ENCODE peak calls at places on chromosomes 12 and 14, in nine cellular contexts. X is cardiac fibroblast, G is endothelial cell of umbilical vein, V is body of pancreas, C is MCF 10A, O is GM23338, E is AG10803, J is lower lobe of right lung, W is astrocyte. Q is an unnamed sample.

GRCh38 chr12:55929306-55929791 is 1.6 kb upstream of the DGKA start:
- DNase-seq in V (peak), E (no peak), C (no peak), W (no peak), O (no peak), J (no peak), X (no peak), G (no peak), Q (peak)

GRCh38 chr12:46983393-46983793 is 96.0 kb upstream of the PCED1B start:
- DNase-seq in O (no peak), J (no peak), G (no peak), W (no peak), C (no peak), E (no peak), X (no peak), V (no peak), Q (no peak)

GRCh38 chr12:50057000-50057841 is at the start of gene ASIC1:
- DNase-seq in J (peak), V (peak), W (peak), O (peak), G (peak), E (peak), X (peak), C (peak), Q (peak)

GRCh38 chr12:47281667-47282171 is 202.0 kb upstream of the AMIGO2 start:
- DNase-seq in E (no peak), J (no peak), C (no peak), G (no peak), O (no peak), W (peak), X (peak), V (no peak), Q (no peak)

GRCh38 chr12:104243551-104243950 is 28.0 kb downstream of the TXNRD1 start:
- DNase-seq in O (no peak), V (no peak), W (peak), X (no peak), E (peak), G (no peak), C (no peak), J (no peak), Q (no peak)

GRCh38 chr12:67826148-67826547 is 163.1 kb upstream of the IFNG-AS1 start:
- DNase-seq in J (no peak), O (no peak), G (no peak), X (no peak), V (no peak), C (no peak), W (peak), E (peak), Q (no peak)

GRCh38 chr12:78402366-78403134 is 462.0 kb upstream of the SYT1 start:
- DNase-seq in E (peak), J (no peak), G (no peak), W (peak), C (no peak), V (no peak), O (no peak), X (no peak), Q (no peak)

GRCh38 chr12:93772003-93772402 is 94.8 kb downstream of the CRADD start:
- DNase-seq in W (no peak), C (no peak), O (no peak), V (no peak), E (no peak), J (no peak), G (no peak), X (no peak), Q (no peak)

GRCh38 chr14:76117789-76118188 is 33.9 kb upstream of the GPATCH2L start:
- DNase-seq in G (no peak), X (no peak), O (no peak), V (no peak), E (no peak), C (no peak), J (no peak), W (no peak), Q (no peak)

GRCh38 chr12:122979001-122979907 is 1.2 kb upstream of the ARL6IP4 start:
- DNase-seq in E (no peak), O (peak), J (no peak), G (no peak), X (no peak), C (no peak), V (no peak), W (no peak), Q (no peak)

GRCh38 chr14:101669629-101670028 is 91.9 kb upstream of the PPP2R5C start:
- DNase-seq in C (no peak), W (no peak), J (no peak), G (no peak), O (no peak), V (no peak), X (no peak), E (no peak), Q (no peak)

GRCh38 chr14:101666264-101666663 is 95.2 kb upstream of the PPP2R5C start:
- DNase-seq in G (no peak), J (no peak), X (no peak), V (no peak), C (no peak), W (no peak), O (no peak), E (no peak), Q (no peak)

GRCh38 chr14:101665478-101666078 is 95.9 kb upstream of the PPP2R5C start:
- DNase-seq in W (peak), O (peak), C (peak), X (peak), V (peak), J (no peak), E (peak), G (peak), Q (peak)
- TF ChIP-seq CTCF in W (peak), O (peak), C (peak), X (peak), V (peak), J (peak), E (peak), G (peak), Q (no peak)

DNA sequence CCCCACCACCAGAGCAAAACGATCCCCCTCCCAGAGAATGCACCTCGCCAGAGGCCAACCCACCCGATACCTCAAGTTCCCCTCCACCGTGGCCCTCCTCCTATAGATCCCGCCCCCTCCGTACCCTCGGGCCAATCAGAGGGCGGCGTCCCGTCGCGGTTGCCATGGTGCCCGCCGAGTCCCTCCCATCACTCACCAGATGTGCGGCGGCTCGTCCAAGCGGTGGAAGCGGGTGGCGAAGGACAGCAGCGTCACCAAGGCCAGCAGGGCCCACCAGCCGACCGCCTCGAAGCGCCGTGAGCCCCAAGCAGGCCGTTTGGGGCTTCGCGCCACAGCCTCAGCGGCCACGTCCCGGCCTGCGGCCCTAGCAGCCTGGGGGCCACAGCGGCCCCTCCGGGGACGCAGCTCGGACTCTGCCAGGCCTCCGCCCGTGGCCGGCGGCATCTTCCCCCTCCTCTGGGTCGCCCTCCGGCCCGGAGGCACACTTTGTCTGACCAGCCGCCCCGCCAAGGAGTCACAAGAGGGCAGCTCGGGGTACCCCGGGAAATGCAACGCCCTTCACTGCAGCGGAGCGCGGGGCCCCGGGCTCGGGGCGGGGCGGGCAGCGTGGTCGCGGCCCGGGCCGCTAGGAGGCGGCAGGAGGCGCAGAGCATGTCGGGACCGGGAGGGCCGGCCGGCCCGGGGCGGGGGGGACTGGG is at the start of gene POMT2:
- DNase-seq in X (peak), O (peak), G (peak), W (peak), C (peak), J (peak), E (peak), V (peak), Q (peak)
- TF ChIP-seq CTCF in X (no peak), O (peak), G (peak), W (no peak), C (peak), J (peak), E (no peak), V (peak), Q (no peak)

GRCh38 chr14:102822311-102822863 is 45.1 kb downstream of the TRAF3 start:
- DNase-seq in C (no peak), X (peak), W (no peak), O (no peak), E (no peak), J (no peak), V (no peak), G (peak), Q (no peak)

GRCh38 chr14:102819790-102820330 is 42.6 kb downstream of the TRAF3 start:
- DNase-seq in X (no peak), C (no peak), J (no peak), V (no peak), E (no peak), G (no peak), O (no peak), W (no peak), Q (no peak)

GRCh38 chr14:102819176-102819628 is 42.0 kb downstream of the TRAF3 start:
- DNase-seq in E (peak), G (no peak), J (no peak), C (no peak), W (no peak), V (peak), X (no peak), O (no peak), Q (peak)

GRCh38 chr14:102823546-102823945 is 46.3 kb downstream of the TRAF3 start:
- DNase-seq in V (no peak), X (no peak), J (no peak), W (no peak), G (no peak), C (no peak), O (no peak), E (no peak), Q (no peak)

GRCh38 chr14:102821252-102821651 is 44.0 kb downstream of the TRAF3 start:
- DNase-seq in J (no peak), E (no peak), W (no peak), O (no peak), G (no peak), V (no peak), C (no peak), X (no peak), Q (no peak)
- TF ChIP-seq CTCF in J (no peak), E (no peak), W (no peak), O (no peak), G (no peak), V (no peak), C (no peak), X (no peak), Q (no peak)

GRCh38 chr12:39443704-39444234 is 849 bp upstream of the KIF21A start:
- DNase-seq in G (no peak), E (peak), V (no peak), W (no peak), J (no peak), C (no peak), X (peak), O (no peak), Q (no peak)

GRCh38 chr12:39441189-39441962 is 1.5 kb downstream of the KIF21A start:
- DNase-seq in J (no peak), E (no peak), O (no peak), G (no peak), X (no peak), W (no peak), C (no peak), V (no peak), Q (peak)

GRCh38 chr12:39440781-39441180 is 2.1 kb downstream of the KIF21A start:
- DNase-seq in V (no peak), O (no peak), X (no peak), J (no peak), W (no peak), G (no peak), E (no peak), C (no peak), Q (no peak)

GRCh38 chr12:39441963-39442894 is 691 bp downstream of the KIF21A start:
- DNase-seq in C (peak), V (peak), J (peak), X (peak), E (peak), O (peak), W (peak), G (peak), Q (peak)

DNA sequence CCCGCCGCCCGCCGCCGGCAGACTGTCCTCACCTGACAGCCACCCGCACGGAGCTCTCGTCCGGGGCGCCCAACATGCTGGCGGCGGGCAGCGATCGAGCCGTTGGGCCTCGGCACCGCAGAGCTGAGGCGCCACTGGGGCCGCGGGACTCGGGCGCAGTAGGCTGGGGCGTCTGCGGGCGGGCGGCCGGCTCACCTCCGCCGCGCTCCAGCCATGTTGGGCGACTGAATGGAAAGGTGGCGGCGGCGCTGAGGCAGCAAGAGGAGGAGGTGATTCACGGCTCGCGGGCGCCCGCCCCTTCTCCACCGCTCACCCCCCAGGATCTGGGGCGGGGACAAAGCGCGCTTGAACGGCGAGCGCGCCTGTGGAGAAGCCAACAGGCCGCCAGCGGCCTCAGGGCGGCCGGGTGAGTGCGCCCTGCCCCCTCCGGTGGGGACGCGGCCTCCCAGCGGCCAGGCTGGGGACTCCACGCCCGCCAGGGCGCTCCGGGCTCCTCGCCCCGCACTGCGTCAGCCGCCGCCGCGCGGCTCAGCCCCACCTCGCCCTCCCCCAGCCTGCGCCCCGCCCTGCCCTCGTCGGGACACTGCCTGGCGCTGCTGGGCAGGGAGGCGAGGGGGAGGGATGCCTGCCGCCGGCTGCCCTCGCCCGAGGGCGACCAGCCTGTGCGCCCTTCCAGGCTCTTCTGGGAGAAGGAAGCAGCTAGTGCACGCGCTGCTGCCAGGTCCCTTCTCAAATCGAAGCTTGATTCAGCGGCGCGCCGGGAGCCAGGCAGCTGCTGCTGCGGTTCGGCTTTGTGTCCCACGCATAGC is at the start of gene KIF21A:
- DNase-seq in X (peak), J (peak), W (peak), E (peak), C (peak), O (peak), G (peak), V (peak), Q (peak)
- TF ChIP-seq CTCF in X (no peak), J (peak), W (no peak), E (peak), C (peak), O (no peak), G (peak), V (peak), Q (no peak)

GRCh38 chr12:26123482-26123980 is 1.3 kb downstream of the BHLHE41 start:
- DNase-seq in W (no peak), G (peak), O (no peak), C (no peak), V (no peak), X (no peak), E (no peak), J (no peak), Q (peak)

GRCh38 chr12:26120561-26121274 is 4.1 kb downstream of the BHLHE41 start:
- DNase-seq in W (peak), C (no peak), V (no peak), J (no peak), E (no peak), G (no peak), X (no peak), O (no peak), Q (no peak)

GRCh38 chr12:26121323-26121740 is 3.5 kb downstream of the BHLHE41 start:
- DNase-seq in V (no peak), G (no peak), W (no peak), C (no peak), J (no peak), X (no peak), E (no peak), O (peak), Q (no peak)

GRCh38 chr12:26122681-26123481 is 2.0 kb downstream of the BHLHE41 start:
- DNase-seq in W (peak), C (peak), G (peak), J (peak), E (peak), V (peak), O (peak), X (peak), Q (peak)

DNA sequence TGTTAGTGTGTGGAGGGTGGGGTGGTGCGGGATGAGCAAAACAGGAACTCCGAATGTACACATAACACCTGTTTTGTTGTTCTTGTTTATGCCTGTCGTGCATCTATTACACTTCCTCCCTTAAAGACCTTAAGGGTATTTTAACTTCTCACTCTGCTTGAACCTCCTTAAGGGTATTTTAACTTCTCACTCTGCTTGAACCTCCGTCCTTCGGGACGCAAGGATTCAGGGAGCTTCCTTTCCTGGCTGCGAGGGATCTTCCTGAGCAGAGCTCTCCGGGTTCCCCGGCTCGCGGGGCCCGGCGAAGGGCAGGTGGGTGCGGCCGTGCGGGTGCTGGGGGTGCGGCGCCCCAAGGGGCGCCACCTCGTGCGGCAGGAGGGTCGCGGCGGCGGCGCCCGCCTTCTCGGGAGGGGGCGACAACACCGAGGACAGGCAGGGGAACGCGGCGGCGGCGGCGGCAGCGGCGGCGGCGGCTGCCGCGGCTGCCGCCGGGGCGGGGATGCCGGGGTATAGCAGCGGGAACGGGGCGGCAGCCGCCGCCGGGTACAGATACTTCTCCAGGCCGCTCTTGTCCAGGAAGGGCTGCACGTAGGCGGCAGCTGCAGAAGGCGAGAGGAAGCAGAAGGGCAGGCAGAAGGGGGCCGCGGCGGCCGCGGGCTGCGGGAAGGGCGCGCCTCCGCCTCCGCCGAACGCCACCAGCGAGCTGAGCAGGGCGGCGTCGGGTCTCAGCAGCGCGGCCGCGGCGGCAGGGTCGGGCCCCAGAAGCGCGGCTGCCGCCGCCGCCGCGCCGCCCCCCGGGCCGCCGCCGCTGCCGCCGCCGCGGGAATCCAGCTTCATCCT is 2.8 kb downstream of the BHLHE41 start:
- DNase-seq in O (peak), X (peak), C (peak), V (peak), G (peak), E (peak), J (peak), W (no peak), Q (peak)
- TF ChIP-seq CTCF in O (no peak), X (no peak), C (no peak), V (peak), G (no peak), E (no peak), J (no peak), W (no peak), Q (no peak)

GRCh38 chr12:54415223-54415929 is 3.7 kb downstream of the ITGA5 start:
- DNase-seq in W (no peak), G (peak), J (no peak), C (no peak), X (no peak), E (no peak), O (no peak), V (peak), Q (no peak)
- TF ChIP-seq CTCF in W (no peak), G (no peak), J (no peak), C (no peak), X (no peak), E (no peak), O (no peak), V (no peak), Q (no peak)

DNA sequence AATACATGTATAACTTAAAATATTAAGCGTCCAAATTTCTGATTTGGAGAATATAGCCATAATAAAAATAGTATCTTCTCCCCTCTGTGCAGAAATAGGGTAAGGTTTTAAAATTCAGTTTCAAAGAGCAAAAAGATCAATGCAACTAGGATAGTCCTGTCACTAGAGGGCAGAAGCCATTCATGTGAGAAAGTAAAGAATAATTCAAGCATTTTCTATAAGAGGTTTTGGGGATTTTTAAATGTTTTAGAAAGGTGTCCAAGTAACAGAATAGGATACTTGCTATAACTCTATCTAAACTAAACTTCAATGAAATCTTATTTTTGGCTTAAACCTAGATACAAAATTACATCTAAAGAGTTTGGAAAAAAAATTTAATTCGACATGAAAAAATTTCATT is 50.3 kb downstream of the ADAMTS20 start:
- DNase-seq in J (no peak), G (peak), X (peak), C (peak), W (peak), O (peak), V (no peak), E (peak), Q (peak)
- TF ChIP-seq CTCF in J (no peak), G (peak), X (peak), C (peak), W (peak), O (peak), V (no peak), E (peak), Q (no peak)

GRCh38 chr12:7434670-7435069 is 9.3 kb downstream of the CD163L1 start:
- DNase-seq in W (no peak), C (no peak), G (no peak), X (no peak), J (no peak), O (no peak), E (no peak), V (no peak), Q (no peak)

GRCh38 chr12:7441216-7441615 is 2.7 kb downstream of the CD163L1 start:
- DNase-seq in V (no peak), E (peak), G (no peak), X (no peak), W (peak), J (no peak), O (no peak), C (no peak), Q (no peak)

GRCh38 chr12:7444076-7444475 is at the start of gene CD163L1:
- DNase-seq in W (no peak), E (no peak), X (no peak), G (peak), V (no peak), C (no peak), O (no peak), J (no peak), Q (no peak)

GRCh38 chr12:7444537-7444936 is 584 bp upstream of the CD163L1 start:
- DNase-seq in E (no peak), G (no peak), J (no peak), O (no peak), V (no peak), C (no peak), X (no peak), W (no peak), Q (no peak)

GRCh38 chr12:7439579-7440505 is 4.1 kb downstream of the CD163L1 start:
- DNase-seq in W (peak), J (peak), C (no peak), X (peak), O (peak), G (peak), V (peak), E (peak), Q (peak)
- TF ChIP-seq CTCF in W (no peak), J (no peak), C (no peak), X (no peak), O (peak), G (peak), V (no peak), E (no peak), Q (no peak)

GRCh38 chr14:22164616-22165015 is 424.4 kb downstream of the DAD1 start:
- DNase-seq in X (no peak), V (no peak), E (no peak), J (no peak), O (no peak), G (peak), C (no peak), W (no peak), Q (no peak)

GRCh38 chr14:22163051-22163450 is 426.0 kb downstream of the DAD1 start:
- DNase-seq in V (no peak), J (no peak), C (peak), W (no peak), G (peak), O (peak), X (peak), E (no peak), Q (no peak)

GRCh38 chr14:22168092-22168955 is 420.7 kb downstream of the DAD1 start:
- DNase-seq in W (no peak), C (no peak), X (peak), O (peak), J (no peak), E (no peak), G (no peak), V (no peak), Q (no peak)
- TF ChIP-seq CTCF in W (peak), C (no peak), X (no peak), O (peak), J (no peak), E (no peak), G (no peak), V (no peak), Q (no peak)